ENCODE peak calls at places on chromosomes 16 and 17, in seven cellular contexts. I is DMS79, X is hepatic stellate cell, T is osteocyte, V is MCF 10A, Y is AG09309, N is H7. K is an unnamed sample.

GRCh38 chr17:74870512-74870911 is 2.3 kb downstream of the FDXR start:
- DNase-seq in T (no peak), Y (no peak), X (peak; percentile 69), I (no peak), N (no peak), V (peak; percentile 46), K (no peak)

GRCh38 chr16:8257561-8257960 is 332.8 kb downstream of the TMEM114 start:
- DNase-seq in T (no peak), X (no peak), V (no peak), N (no peak), I (no peak), Y (no peak), K (no peak)

GRCh38 chr17:81519284-81520020 is 6.9 kb upstream of the ACTG1 start:
- DNase-seq in X (no peak), Y (no peak), V (peak; percentile 50), T (no peak), I (no peak), N (peak; percentile 93), K (peak; percentile 82)

GRCh38 chr17:17910060-17910459 is 62.1 kb downstream of the TOM1L2 start:
- DNase-seq in X (no peak), T (no peak), Y (no peak), V (no peak), I (no peak), N (peak; percentile 23), K (no peak)

GRCh38 chr16:12168054-12169018 is 191.8 kb downstream of the SNX29 start:
- DNase-seq in T (no peak), I (no peak), X (no peak), Y (no peak), N (no peak), V (no peak), K (no peak)

GRCh38 chr16:87150359-87151280 is 166.6 kb downstream of the C16orf95 start:
- DNase-seq in N (no peak), V (no peak), X (no peak), Y (no peak), T (no peak), I (no peak), K (no peak)

GRCh38 chr16:87212026-87212425 is 105.2 kb downstream of the C16orf95 start:
- DNase-seq in N (no peak), Y (no peak), X (peak; percentile 49), I (no peak), T (no peak), V (no peak), K (no peak)

GRCh38 chr16:84947022-84947421 is 64.3 kb downstream of the ZDHHC7 start:
- DNase-seq in I (no peak), V (peak; percentile 30), X (no peak), N (no peak), Y (no peak), T (no peak), K (no peak)

GRCh38 chr17:71970312-71970711 is 150.5 kb upstream of the SOX9 start:
- DNase-seq in V (peak; percentile 73), T (no peak), N (no peak), I (no peak), Y (no peak), X (no peak), K (no peak)

GRCh38 chr17:38875477-38876080 is 5.7 kb downstream of the LASP1 start:
- DNase-seq in Y (no peak), V (no peak), N (peak; percentile 39), X (no peak), T (no peak), I (no peak), K (peak; percentile 47)

GRCh38 chr17:44363613-44364159 is at the start of gene FAM171A2:
- DNase-seq in V (peak; percentile 39), X (peak; percentile 82), N (peak; percentile 98), Y (no peak), T (peak; percentile 92), I (no peak), K (peak; percentile 86)

GRCh38 chr17:54992797-54993639 is 24.5 kb downstream of the STXBP4 start:
- DNase-seq in I (no peak), N (peak; percentile 36), V (peak; percentile 63), Y (peak; percentile 14), X (peak; percentile 7), T (no peak), K (no peak)

GRCh38 chr17:1169913-1170312 is 9.9 kb downstream of the ABR start:
- DNase-seq in Y (no peak), N (no peak), T (no peak), I (no peak), X (no peak), V (no peak), K (no peak)

GRCh38 chr16:21101631-21102420 is 48.8 kb downstream of the DNAH3 start:
- DNase-seq in I (no peak), N (peak; percentile 19), X (no peak), T (no peak), Y (no peak), V (peak; percentile 43), K (peak; percentile 47)

GRCh38 chr16:3179651-3180050 is 8.4 kb upstream of the OR1F1 start:
- DNase-seq in I (no peak), T (no peak), V (no peak), X (no peak), Y (no peak), N (no peak), K (no peak)

GRCh38 chr17:50052241-50052788 is 3.6 kb upstream of the ITGA3 start:
- DNase-seq in Y (no peak), X (no peak), N (no peak), I (no peak), V (no peak), T (no peak), K (peak; percentile 30)

GRCh38 chr17:80245566-80246265 is 14.9 kb upstream of the RNF213 start:
- DNase-seq in I (no peak), V (no peak), N (no peak), X (no peak), Y (no peak), T (no peak), K (no peak)

GRCh38 chr16:57632568-57632967 is 4.1 kb downstream of the ADGRG1 start:
- DNase-seq in T (no peak), Y (no peak), N (no peak), V (no peak), X (no peak), I (no peak), K (no peak)

GRCh38 chr17:65627892-65628622 is 66.6 kb upstream of the AXIN2 start:
- DNase-seq in I (peak; percentile 4), T (no peak), X (peak; percentile 8), N (no peak), V (peak; percentile 71), Y (peak; percentile 29), K (no peak)

GRCh38 chr17:37025847-37026533 is 77.2 kb downstream of the AATF start:
- DNase-seq in I (no peak), Y (no peak), X (no peak), N (no peak), T (no peak), V (no peak), K (no peak)

GRCh38 chr16:88570691-88571092 is 489 bp downstream of the ZC3H18 start:
- DNase-seq in V (peak; percentile 11), Y (no peak), X (no peak), T (no peak), I (no peak), N (no peak), K (no peak)

GRCh38 chr16:56812884-56813283 is 52.1 kb upstream of the SLC12A3 start:
- DNase-seq in I (no peak), V (peak; percentile 65), X (peak; percentile 10), T (no peak), N (no peak), Y (no peak), K (no peak)

GRCh38 chr16:82363026-82363816 is 193.2 kb upstream of the MPHOSPH6 start:
- DNase-seq in T (peak; percentile 59), V (no peak), N (no peak), X (no peak), I (no peak), Y (no peak), K (no peak)

GRCh38 chr16:85436636-85437160 is 176.4 kb upstream of the GSE1 start:
- DNase-seq in N (peak; percentile 97), V (no peak), X (no peak), I (no peak), Y (no peak), T (no peak), K (peak; percentile 88)

GRCh38 chr17:30332057-30332542 is 1.8 kb downstream of the TMIGD1 start:
- DNase-seq in Y (no peak), V (peak; percentile 32), I (no peak), T (peak; percentile 13), X (no peak), N (no peak), K (no peak)

GRCh38 chr16:31344712-31345111 is 10.3 kb upstream of the ITGAX start:
- DNase-seq in I (no peak), N (no peak), V (no peak), T (no peak), X (no peak), Y (no peak), K (no peak)

GRCh38 chr17:66347661-66348604 is 45.5 kb downstream of the PRKCA start:
- DNase-seq in V (peak; percentile 50), T (no peak), I (peak; percentile 82), X (no peak), Y (no peak), N (no peak), K (no peak)

GRCh38 chr16:88988980-88989791 is 12.2 kb upstream of the CBFA2T3 start:
- DNase-seq in X (no peak), T (no peak), I (peak; percentile 46), N (no peak), Y (no peak), V (no peak), K (no peak)

GRCh38 chr16:11283820-11284248 is 2.7 kb upstream of the PRM1 start:
- DNase-seq in T (no peak), Y (no peak), V (no peak), N (no peak), X (no peak), I (no peak), K (no peak)

GRCh38 chr16:80176114-80176513 is 364.7 kb upstream of the DYNLRB2 start:
- DNase-seq in I (no peak), V (peak; percentile 58), Y (no peak), X (no peak), N (no peak), T (no peak), K (no peak)

GRCh38 chr17:46841561-46842379 is 9.6 kb upstream of the WNT9B start:
- DNase-seq in Y (no peak), V (no peak), X (no peak), I (no peak), N (peak; percentile 96), T (no peak), K (peak; percentile 81)

GRCh38 chr16:66988197-66988788 is at the start of gene CES4A:
- DNase-seq in Y (no peak), V (peak; percentile 87), T (no peak), I (no peak), X (no peak), N (no peak), K (no peak)

GRCh38 chr17:76381633-76382304 is 2.6 kb upstream of the SPHK1 start:
- DNase-seq in X (no peak), I (no peak), N (peak; percentile 64), V (no peak), Y (no peak), T (no peak), K (peak; percentile 46)

GRCh38 chr16:11139624-11140375 is 116.2 kb downstream of the SOCS1 start:
- DNase-seq in V (no peak), I (no peak), X (no peak), Y (no peak), N (no peak), T (no peak), K (peak; percentile 15)